ENCODE peak calls at places on chromosomes 6 and 20, in six cellular contexts. One of them, this sample, is unnamed.

GRCh38 chr6:7392402-7392801 is 2.8 kb downstream of the RIOK1 start:
- DNase-seq in GM13976: no peak
- DNase-seq in upper lobe of right lung: no peak
- DNase-seq in AG09309: no peak
- DNase-seq in SK-N-SH: no peak
- DNase-seq in pancreas: no peak
- DNase-seq in this sample: no peak

GRCh38 chr20:49482621-49483017 is at the start of gene KCNB1:
- DNase-seq in GM13976: peak
- DNase-seq in upper lobe of right lung: peak
- DNase-seq in AG09309: no peak
- DNase-seq in SK-N-SH: peak
- DNase-seq in pancreas: peak
- DNase-seq in this sample: no peak

GRCh38 chr6:43890197-43891062 is 120.4 kb downstream of the VEGFA start:
- DNase-seq in GM13976: no peak
- DNase-seq in upper lobe of right lung: no peak
- DNase-seq in AG09309: no peak
- DNase-seq in SK-N-SH: peak
- DNase-seq in pancreas: no peak
- DNase-seq in this sample: no peak

GRCh38 chr20:1336699-1337387 is 7.9 kb upstream of the SDCBP2 start:
- DNase-seq in GM13976: no peak
- DNase-seq in upper lobe of right lung: peak
- DNase-seq in AG09309: no peak
- DNase-seq in SK-N-SH: no peak
- DNase-seq in pancreas: peak
- DNase-seq in this sample: no peak

GRCh38 chr20:23049933-23050838 is 714 bp upstream of the THBD start:
- DNase-seq in GM13976: peak
- DNase-seq in upper lobe of right lung: peak
- DNase-seq in AG09309: no peak
- DNase-seq in SK-N-SH: no peak
- DNase-seq in pancreas: no peak
- DNase-seq in this sample: no peak

GRCh38 chr6:53300656-53301551 is 47.8 kb downstream of the ELOVL5 start:
- DNase-seq in GM13976: no peak
- DNase-seq in upper lobe of right lung: peak
- DNase-seq in AG09309: no peak
- DNase-seq in SK-N-SH: no peak
- DNase-seq in pancreas: no peak
- DNase-seq in this sample: no peak

GRCh38 chr6:149979293-149979692 is 15.6 kb downstream of the ULBP1 start:
- DNase-seq in GM13976: no peak
- DNase-seq in upper lobe of right lung: no peak
- DNase-seq in AG09309: no peak
- DNase-seq in SK-N-SH: no peak
- DNase-seq in pancreas: no peak
- DNase-seq in this sample: no peak

GRCh38 chr6:12440981-12441380 is 150.8 kb downstream of the EDN1 start:
- DNase-seq in GM13976: no peak
- DNase-seq in upper lobe of right lung: no peak
- DNase-seq in AG09309: no peak
- DNase-seq in SK-N-SH: no peak
- DNase-seq in pancreas: no peak
- DNase-seq in this sample: no peak

GRCh38 chr20:51456511-51457280 is 85.8 kb downstream of the NFATC2 start:
- DNase-seq in GM13976: no peak
- DNase-seq in upper lobe of right lung: peak
- DNase-seq in AG09309: peak
- DNase-seq in SK-N-SH: peak
- DNase-seq in pancreas: peak
- DNase-seq in this sample: peak

GRCh38 chr6:162032620-162033019 is 694.9 kb downstream of the PRKN start:
- DNase-seq in GM13976: peak
- DNase-seq in upper lobe of right lung: no peak
- DNase-seq in AG09309: no peak
- DNase-seq in SK-N-SH: no peak
- DNase-seq in pancreas: no peak
- DNase-seq in this sample: no peak

GRCh38 chr20:10558635-10559187 is 115.1 kb downstream of the JAG1 start:
- DNase-seq in GM13976: peak
- DNase-seq in upper lobe of right lung: no peak
- DNase-seq in AG09309: peak
- DNase-seq in SK-N-SH: no peak
- DNase-seq in pancreas: no peak
- DNase-seq in this sample: peak

GRCh38 chr6:87200469-87201174 is 45.3 kb downstream of the ZNF292 start:
- DNase-seq in GM13976: no peak
- DNase-seq in upper lobe of right lung: no peak
- DNase-seq in AG09309: peak
- DNase-seq in SK-N-SH: no peak
- DNase-seq in pancreas: peak
- DNase-seq in this sample: no peak

GRCh38 chr6:158015545-158015944 is 33.9 kb downstream of the SYNJ2 start:
- DNase-seq in GM13976: no peak
- DNase-seq in upper lobe of right lung: no peak
- DNase-seq in AG09309: no peak
- DNase-seq in SK-N-SH: no peak
- DNase-seq in pancreas: no peak
- DNase-seq in this sample: no peak

GRCh38 chr6:139370047-139370706 is 4.3 kb downstream of the CITED2 start:
- DNase-seq in GM13976: no peak
- DNase-seq in upper lobe of right lung: no peak
- DNase-seq in AG09309: peak
- DNase-seq in SK-N-SH: no peak
- DNase-seq in pancreas: no peak
- DNase-seq in this sample: no peak

GRCh38 chr20:61387204-61387958 is 135.3 kb downstream of the CDH4 start:
- DNase-seq in GM13976: no peak
- DNase-seq in upper lobe of right lung: no peak
- DNase-seq in AG09309: no peak
- DNase-seq in SK-N-SH: peak
- DNase-seq in pancreas: peak
- DNase-seq in this sample: no peak

GRCh38 chr6:44655368-44656342 is 268.1 kb downstream of the CDC5L start:
- DNase-seq in GM13976: peak
- DNase-seq in upper lobe of right lung: peak
- DNase-seq in AG09309: no peak
- DNase-seq in SK-N-SH: peak
- DNase-seq in pancreas: peak
- DNase-seq in this sample: no peak

GRCh38 chr20:17682889-17683198 is 802 bp upstream of the RRBP1 start:
- DNase-seq in GM13976: no peak
- DNase-seq in upper lobe of right lung: no peak
- DNase-seq in AG09309: no peak
- DNase-seq in SK-N-SH: no peak
- DNase-seq in pancreas: no peak
- DNase-seq in this sample: no peak
- TF ChIP-seq CTCF in GM13976: no peak
- TF ChIP-seq CTCF in upper lobe of right lung: no peak
- TF ChIP-seq CTCF in AG09309: no peak
- TF ChIP-seq CTCF in SK-N-SH: no peak
- TF ChIP-seq CTCF in pancreas: no peak
- TF ChIP-seq CTCF in this sample: no peak

GRCh38 chr20:62893700-62894099 is 32.1 kb upstream of the TCFL5 start:
- DNase-seq in GM13976: no peak
- DNase-seq in upper lobe of right lung: no peak
- DNase-seq in AG09309: no peak
- DNase-seq in SK-N-SH: peak
- DNase-seq in pancreas: no peak
- DNase-seq in this sample: no peak
- TF ChIP-seq CTCF in GM13976: no peak
- TF ChIP-seq CTCF in upper lobe of right lung: no peak
- TF ChIP-seq CTCF in AG09309: peak
- TF ChIP-seq CTCF in SK-N-SH: peak
- TF ChIP-seq CTCF in pancreas: no peak
- TF ChIP-seq CTCF in this sample: no peak

GRCh38 chr20:34583524-34583923 is 25.0 kb downstream of the MAP1LC3A start:
- DNase-seq in GM13976: no peak
- DNase-seq in upper lobe of right lung: no peak
- DNase-seq in AG09309: no peak
- DNase-seq in SK-N-SH: no peak
- DNase-seq in pancreas: no peak
- DNase-seq in this sample: no peak
- TF ChIP-seq CTCF in GM13976: no peak
- TF ChIP-seq CTCF in upper lobe of right lung: no peak
- TF ChIP-seq CTCF in AG09309: no peak
- TF ChIP-seq CTCF in SK-N-SH: no peak
- TF ChIP-seq CTCF in pancreas: no peak
- TF ChIP-seq CTCF in this sample: no peak

GRCh38 chr20:32355417-32355841 is 2.7 kb upstream of the ASXL1 start:
- DNase-seq in GM13976: peak
- DNase-seq in upper lobe of right lung: no peak
- DNase-seq in AG09309: no peak
- DNase-seq in SK-N-SH: no peak
- DNase-seq in pancreas: no peak
- DNase-seq in this sample: no peak
- TF ChIP-seq CTCF in GM13976: no peak
- TF ChIP-seq CTCF in upper lobe of right lung: no peak
- TF ChIP-seq CTCF in AG09309: no peak
- TF ChIP-seq CTCF in SK-N-SH: no peak
- TF ChIP-seq CTCF in pancreas: no peak
- TF ChIP-seq CTCF in this sample: no peak

GRCh38 chr6:142047934-142048592 is 84.7 kb upstream of the GJE1 start:
- DNase-seq in GM13976: no peak
- DNase-seq in upper lobe of right lung: no peak
- DNase-seq in AG09309: no peak
- DNase-seq in SK-N-SH: no peak
- DNase-seq in pancreas: peak
- DNase-seq in this sample: no peak

GRCh38 chr6:142051404-142051803 is 81.3 kb upstream of the GJE1 start:
- DNase-seq in GM13976: no peak
- DNase-seq in upper lobe of right lung: no peak
- DNase-seq in AG09309: no peak
- DNase-seq in SK-N-SH: no peak
- DNase-seq in pancreas: no peak
- DNase-seq in this sample: no peak

GRCh38 chr6:142048593-142048980 is 84.1 kb upstream of the GJE1 start:
- DNase-seq in GM13976: no peak
- DNase-seq in upper lobe of right lung: no peak
- DNase-seq in AG09309: no peak
- DNase-seq in SK-N-SH: no peak
- DNase-seq in pancreas: no peak
- DNase-seq in this sample: no peak

DNA sequence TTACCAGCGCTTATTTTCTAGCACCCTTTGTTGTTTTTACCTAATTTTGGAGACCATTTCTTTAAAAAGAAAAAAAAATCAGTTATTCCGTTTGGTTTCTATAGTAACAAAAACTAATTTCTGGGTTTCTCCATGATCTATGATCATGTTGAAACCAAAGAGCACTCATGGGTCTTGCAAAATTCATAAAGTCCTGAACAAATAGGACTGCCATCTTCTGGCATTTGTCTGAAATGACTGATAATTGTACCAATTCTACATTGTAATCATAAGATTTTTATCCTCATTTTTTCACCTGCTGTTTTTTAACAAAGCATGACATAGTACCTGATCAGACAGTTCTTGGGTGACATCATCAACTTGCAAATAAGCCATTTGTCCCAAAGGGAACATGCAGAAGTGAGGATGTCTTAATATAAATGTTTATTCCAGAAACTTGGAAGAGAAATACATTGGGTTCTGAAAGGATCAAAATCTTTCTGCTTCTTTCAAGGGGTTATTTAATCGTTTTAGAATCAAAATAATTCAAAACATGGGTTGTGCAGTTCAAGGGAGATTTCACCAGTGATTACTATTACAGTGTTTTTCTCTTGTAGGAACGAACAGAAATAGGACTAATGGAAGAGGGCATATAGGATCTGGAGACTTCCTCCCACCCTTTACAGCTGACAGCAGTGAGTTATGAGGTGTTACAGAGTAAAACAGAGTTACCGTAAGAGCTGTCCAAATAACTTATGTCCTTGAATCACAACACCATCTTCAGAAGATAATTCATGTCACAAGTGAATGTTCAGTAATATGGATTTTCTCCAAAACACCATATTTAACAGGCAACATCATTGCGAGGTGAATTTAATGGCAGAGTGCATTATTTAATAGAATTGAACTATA is 87.1 kb upstream of the GJE1 start:
- DNase-seq in GM13976: no peak
- DNase-seq in upper lobe of right lung: no peak
- DNase-seq in AG09309: peak
- DNase-seq in SK-N-SH: no peak
- DNase-seq in pancreas: no peak
- DNase-seq in this sample: no peak
- TF ChIP-seq CTCF in GM13976: no peak
- TF ChIP-seq CTCF in upper lobe of right lung: no peak
- TF ChIP-seq CTCF in AG09309: peak
- TF ChIP-seq CTCF in SK-N-SH: peak
- TF ChIP-seq CTCF in pancreas: no peak
- TF ChIP-seq CTCF in this sample: peak

GRCh38 chr20:44182863-44183262 is 4.1 kb downstream of the JPH2 start:
- DNase-seq in GM13976: no peak
- DNase-seq in upper lobe of right lung: no peak
- DNase-seq in AG09309: no peak
- DNase-seq in SK-N-SH: no peak
- DNase-seq in pancreas: no peak
- DNase-seq in this sample: no peak

GRCh38 chr20:44182135-44182765 is 4.7 kb downstream of the JPH2 start:
- DNase-seq in GM13976: no peak
- DNase-seq in upper lobe of right lung: no peak
- DNase-seq in AG09309: no peak
- DNase-seq in SK-N-SH: no peak
- DNase-seq in pancreas: no peak
- DNase-seq in this sample: no peak

GRCh38 chr20:44181611-44182010 is 5.4 kb downstream of the JPH2 start:
- DNase-seq in GM13976: no peak
- DNase-seq in upper lobe of right lung: no peak
- DNase-seq in AG09309: no peak
- DNase-seq in SK-N-SH: no peak
- DNase-seq in pancreas: no peak
- DNase-seq in this sample: no peak

GRCh38 chr20:44185574-44185973 is 1.4 kb downstream of the JPH2 start:
- DNase-seq in GM13976: no peak
- DNase-seq in upper lobe of right lung: no peak
- DNase-seq in AG09309: no peak
- DNase-seq in SK-N-SH: no peak
- DNase-seq in pancreas: no peak
- DNase-seq in this sample: no peak

DNA sequence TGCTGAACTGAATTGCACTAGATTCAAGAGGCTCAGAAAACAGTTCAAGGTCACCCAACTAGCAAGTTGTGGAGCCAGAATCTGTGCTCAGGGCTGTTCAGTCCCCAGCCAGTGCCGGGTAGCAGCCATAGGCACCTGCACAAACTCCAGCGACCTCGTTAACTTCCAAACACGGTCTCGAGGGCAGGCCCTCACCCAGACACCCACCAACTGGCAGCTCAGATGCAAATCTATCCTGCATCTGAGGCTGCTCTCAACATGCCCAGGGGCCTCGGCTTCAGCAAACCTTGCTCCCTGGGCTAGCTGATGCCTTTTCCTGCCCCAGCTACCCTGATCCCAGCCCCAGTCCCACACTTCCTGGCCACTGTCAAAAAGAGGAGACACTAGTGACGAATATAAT is 3.7 kb downstream of the JPH2 start:
- DNase-seq in GM13976: no peak
- DNase-seq in upper lobe of right lung: no peak
- DNase-seq in AG09309: no peak
- DNase-seq in SK-N-SH: no peak
- DNase-seq in pancreas: no peak
- DNase-seq in this sample: no peak
- TF ChIP-seq CTCF in GM13976: no peak
- TF ChIP-seq CTCF in upper lobe of right lung: no peak
- TF ChIP-seq CTCF in AG09309: no peak
- TF ChIP-seq CTCF in SK-N-SH: no peak
- TF ChIP-seq CTCF in pancreas: no peak
- TF ChIP-seq CTCF in this sample: no peak